ENCODE peak calls at places on chromosomes 11 and 22, in five cellular contexts. B is left lung, H is kidney, R is lung, T is mammary epithelial cell. K is an unnamed sample. For H3K4me1, the result is how much of the 10 kb centered on the place peaks cover.

GRCh38 chr11:35144811-35145210 is 5.8 kb downstream of the CD44 start:
- DNase-seq in B (no peak), H (no peak), R (peak), T (no peak), K (no peak)

GRCh38 chr11:109343242-109343641 is 78.7 kb upstream of the C11orf87 start:
- DNase-seq in B (no peak), H (no peak), R (no peak), T (no peak), K (no peak)

GRCh38 chr11:123301696-123302400 is 106.8 kb upstream of the CLMP start:
- DNase-seq in B (peak), H (peak), R (peak), T (peak), K (no peak)

GRCh38 chr11:96161271-96162089 is 181.5 kb downstream of the MAML2 start:
- DNase-seq in B (no peak), H (no peak), R (no peak), T (no peak), K (no peak)

GRCh38 chr22:41526802-41527799 is 17.2 kb downstream of the POLR3H start:
- DNase-seq in B (no peak), H (no peak), R (no peak), T (no peak), K (no peak)

GRCh38 chr11:20355221-20356219 is 8.0 kb upstream of the HTATIP2 start:
- DNase-seq in B (no peak), H (no peak), R (no peak), T (peak), K (no peak)

GRCh38 chr11:122784325-122785155 is 53.8 kb upstream of the CRTAM start:
- DNase-seq in B (no peak), H (no peak), R (peak), T (peak), K (no peak)

GRCh38 chr11:79174045-79175008 is 266.5 kb downstream of the TENM4 start:
- DNase-seq in B (no peak), H (no peak), R (no peak), T (no peak), K (no peak)

GRCh38 chr11:44120169-44120568 is 24.7 kb downstream of the EXT2 start:
- DNase-seq in B (no peak), H (no peak), R (no peak), T (no peak), K (no peak)

GRCh38 chr11:1005913-1006312 is 30.6 kb downstream of the MUC6 start:
- DNase-seq in B (no peak), H (no peak), R (no peak), T (no peak), K (no peak)

GRCh38 chr11:73334244-73335203 is 26.4 kb downstream of the ARHGEF17 start:
- DNase-seq in B (peak), H (peak), R (peak), T (peak), K (peak)

GRCh38 chr11:62337682-62338181 is 484 bp downstream of the ASRGL1 start:
- DNase-seq in B (no peak), H (peak), R (no peak), T (peak), K (no peak)

GRCh38 chr22:33575041-33575440 is 345.2 kb downstream of the LARGE1 start:
- DNase-seq in B (no peak), H (no peak), R (no peak), T (no peak), K (no peak)

GRCh38 chr22:33578752-33579151 is 341.5 kb downstream of the LARGE1 start:
- DNase-seq in B (no peak), H (no peak), R (no peak), T (no peak), K (no peak)

GRCh38 chr22:33579448-33580093 is 340.7 kb downstream of the LARGE1 start:
- DNase-seq in B (no peak), H (peak), R (peak), T (peak), K (no peak)

GRCh38 chr22:33576205-33576604 is 344.1 kb downstream of the LARGE1 start:
- DNase-seq in B (no peak), H (no peak), R (no peak), T (no peak), K (no peak)

DNA sequence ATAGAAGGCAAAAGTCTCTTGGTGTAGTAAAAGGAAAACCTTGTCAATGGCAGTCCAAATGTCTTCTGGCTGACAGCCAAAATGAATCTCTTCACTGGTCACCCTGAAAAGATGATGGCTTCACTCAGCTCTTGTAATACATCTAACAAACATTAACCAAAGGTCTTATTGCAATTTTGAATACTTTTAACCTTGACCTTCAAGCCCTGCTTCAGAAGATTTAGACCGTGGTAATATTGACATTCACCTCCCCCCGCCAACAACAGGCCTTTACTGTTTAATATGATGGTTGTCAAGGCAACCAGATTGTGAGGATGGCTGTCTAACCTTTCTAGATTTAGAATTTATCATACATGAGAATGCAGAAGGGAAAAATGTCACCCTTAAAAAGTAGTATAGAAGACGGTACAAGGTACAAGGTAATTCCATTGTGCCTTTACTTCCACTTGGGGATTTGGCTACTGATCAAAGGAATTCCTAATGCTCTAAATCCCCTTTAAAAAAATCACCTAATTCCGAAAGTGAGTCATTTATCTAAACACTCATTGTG is 342.3 kb downstream of the LARGE1 start:
- DNase-seq in B (no peak), H (no peak), R (no peak), T (no peak), K (no peak)
- H3K4me1 ChIP-seq in B (under half), H (under half), R (under half), T (under half), K (under half)

DNA sequence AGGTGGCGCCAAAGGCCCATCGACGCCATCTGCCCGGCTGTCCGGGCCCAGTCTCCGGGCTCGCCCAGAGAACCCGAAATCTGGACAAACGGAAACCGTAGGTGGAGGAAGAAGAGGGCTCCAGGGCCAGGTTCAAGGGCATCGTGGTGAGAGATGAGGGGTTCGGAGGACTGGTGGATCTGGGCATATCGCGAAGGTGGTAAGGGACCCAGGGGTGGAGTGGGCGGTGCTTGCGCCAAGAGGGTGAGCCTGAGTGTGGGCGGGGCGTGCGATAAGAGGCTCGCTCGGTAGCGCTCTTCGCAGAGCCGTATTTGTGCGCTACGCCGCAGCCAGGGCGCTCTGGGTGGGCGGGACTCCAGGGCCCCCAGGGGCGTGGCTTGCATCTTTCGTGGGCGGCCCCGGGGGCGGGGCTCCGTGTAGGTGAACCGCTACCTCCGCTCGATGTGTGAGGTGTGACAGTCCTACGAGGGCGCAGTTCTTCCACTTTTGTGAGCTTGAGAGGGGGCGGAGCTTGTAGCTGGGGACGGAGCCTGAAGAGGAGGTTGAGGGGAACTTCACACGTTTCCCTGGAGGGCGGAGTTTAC is 4.8 kb downstream of the CD248 start:
- DNase-seq in B (peak), H (peak), R (peak), T (peak), K (peak)
- TF ChIP-seq CTCF in B (no peak), H (no peak), R (peak), T (no peak), K (no peak)

GRCh38 chr22:10727393-10727792 is 4800.6 kb upstream of the OR11H1 start:
- DNase-seq in B (no peak), H (no peak), R (no peak), T (no peak), K (no peak)
- H3K4me1 ChIP-seq in B (under half), H (under half), R (under half), T (under half), K (under half)

DNA sequence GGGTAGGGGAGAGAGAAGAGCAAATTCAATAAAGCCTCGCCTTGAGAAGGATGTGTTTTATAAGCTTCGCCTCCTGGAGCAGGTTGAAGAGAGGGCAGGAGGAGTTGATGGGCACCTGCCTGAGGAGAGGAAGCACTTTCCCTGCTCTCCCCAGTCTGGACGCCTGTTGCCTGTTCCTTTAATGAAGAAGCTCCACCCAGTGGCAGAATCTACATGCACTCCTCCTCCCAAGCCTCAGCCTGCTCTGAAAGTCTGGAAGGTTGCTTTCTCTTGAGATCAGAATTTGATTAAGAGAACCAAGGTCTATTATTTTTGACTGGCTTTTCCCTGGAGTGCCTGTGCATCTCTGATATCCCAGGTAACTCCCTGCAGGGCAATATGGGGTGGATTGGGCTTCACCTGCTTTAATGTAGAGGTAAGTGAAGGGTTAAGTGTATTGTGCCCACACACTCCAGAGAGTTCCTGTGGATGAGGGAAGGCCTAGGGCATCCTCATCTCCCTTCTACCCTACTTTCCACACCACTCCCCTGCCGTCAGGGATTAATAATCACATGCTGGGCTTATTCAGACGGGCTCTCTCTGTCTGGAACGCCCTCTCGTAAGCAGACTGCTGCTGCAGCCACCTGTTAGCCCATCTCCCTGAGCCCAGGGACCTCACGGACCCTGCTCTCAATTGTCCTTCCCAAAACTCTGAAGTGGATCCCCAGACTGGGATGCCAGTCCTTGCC is 22.3 kb downstream of the NTM start:
- DNase-seq in B (no peak), H (no peak), R (no peak), T (no peak), K (no peak)
- TF ChIP-seq CTCF in B (no peak), H (no peak), R (no peak), T (no peak), K (no peak)

DNA sequence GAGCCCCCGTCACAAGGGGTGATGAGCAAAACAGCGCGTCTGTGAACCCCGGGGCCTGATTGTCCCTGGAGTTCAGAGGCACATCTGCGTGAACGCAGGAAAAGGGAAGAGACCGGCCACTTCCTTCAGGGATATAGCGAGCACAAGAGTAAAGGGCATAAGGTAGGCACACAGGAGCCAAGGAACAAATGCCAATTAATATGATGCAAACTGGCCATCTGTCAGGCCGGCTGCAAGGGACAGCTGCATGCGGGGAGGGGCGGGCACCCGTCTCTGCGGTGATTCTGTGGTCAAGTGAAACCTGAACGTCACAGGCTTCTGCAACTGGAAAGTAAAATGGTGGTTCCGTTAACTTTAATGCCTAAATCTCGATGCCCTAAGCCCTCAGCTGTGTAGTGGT is 64.7 kb downstream of the TRIM29 start:
- DNase-seq in B (no peak), H (no peak), R (no peak), T (no peak), K (peak)
- H3K4me1 ChIP-seq in B (under half), H (under half), R (under half), T (under half), K (under half)

GRCh38 chr11:117933930-117934329 is 4.7 kb upstream of the TMPRSS13 start:
- DNase-seq in B (peak), H (no peak), R (no peak), T (no peak), K (peak)
- TF ChIP-seq CTCF in B (no peak), H (no peak), R (no peak), T (no peak), K (no peak)

DNA sequence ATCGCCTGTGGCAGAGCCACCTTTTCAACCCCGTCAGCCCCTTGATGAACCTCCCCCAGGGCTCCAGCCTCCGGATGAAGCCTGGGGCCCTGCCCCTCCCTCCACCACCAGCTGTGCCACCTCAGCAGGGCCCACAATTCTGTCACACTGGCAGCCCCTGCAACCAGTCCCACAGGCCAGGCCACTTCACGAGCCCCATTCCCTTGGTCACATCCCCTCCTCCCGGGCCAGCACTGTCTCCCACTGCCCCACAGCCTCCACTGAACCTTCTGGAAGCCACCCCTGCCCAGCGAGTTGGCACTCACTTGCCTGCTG is 19.9 kb downstream of the OSBPL5 start:
- DNase-seq in B (no peak), H (no peak), R (no peak), T (no peak), K (no peak)
- H3K4me1 ChIP-seq in B (under half), H (under half), R (under half), T (under half), K (under half)

K was measured in suprapubic skin.